ENCODE peak calls at places on chromosomes 11 and 22, in seven cellular contexts. One of them, this sample, is unnamed.

GRCh38 chr11:61553373-61554171 is 27.3 kb downstream of the SYT7 start:
- DNase-seq in ovary: no peak
- DNase-seq in fibroblast of pulmonary artery: no peak
- DNase-seq in uterus: no peak
- DNase-seq in brain microvascular endothelial cell: no peak
- DNase-seq in skeletal muscle cell: no peak
- DNase-seq in fibroblast of lung: no peak
- DNase-seq in this sample: no peak

GRCh38 chr22:36160499-36160942 is at the start of gene APOL3:
- DNase-seq in uterus: peak; percentile 71
- DNase-seq in fibroblast of pulmonary artery: peak; percentile 73
- DNase-seq in skeletal muscle cell: no peak
- DNase-seq in ovary: peak; percentile 67
- DNase-seq in brain microvascular endothelial cell: peak; percentile 45
- DNase-seq in fibroblast of lung: peak; percentile 34
- DNase-seq in this sample: no peak

GRCh38 chr11:70477607-70478006 is 79.3 kb downstream of the CTTN start:
- DNase-seq in uterus: no peak
- DNase-seq in ovary: no peak
- DNase-seq in fibroblast of pulmonary artery: no peak
- DNase-seq in fibroblast of lung: peak; percentile 16
- DNase-seq in skeletal muscle cell: no peak
- DNase-seq in brain microvascular endothelial cell: no peak
- DNase-seq in this sample: no peak

GRCh38 chr22:43830931-43831560 is 18.9 kb upstream of the EFCAB6 start:
- DNase-seq in ovary: no peak
- DNase-seq in uterus: no peak
- DNase-seq in fibroblast of pulmonary artery: no peak
- DNase-seq in fibroblast of lung: no peak
- DNase-seq in brain microvascular endothelial cell: no peak
- DNase-seq in skeletal muscle cell: no peak
- DNase-seq in this sample: no peak

GRCh38 chr11:18748766-18749375 is 22.9 kb upstream of the IGSF22 start:
- DNase-seq in uterus: no peak
- DNase-seq in brain microvascular endothelial cell: no peak
- DNase-seq in fibroblast of pulmonary artery: peak; percentile 42
- DNase-seq in ovary: no peak
- DNase-seq in skeletal muscle cell: no peak
- DNase-seq in fibroblast of lung: peak; percentile 65
- DNase-seq in this sample: no peak

GRCh38 chr22:37561209-37562048 is 1.1 kb downstream of the CDC42EP1 start:
- DNase-seq in ovary: peak; percentile 98
- DNase-seq in fibroblast of pulmonary artery: peak; percentile 91
- DNase-seq in skeletal muscle cell: peak; percentile 48
- DNase-seq in fibroblast of lung: peak; percentile 84
- DNase-seq in brain microvascular endothelial cell: peak; percentile 87
- DNase-seq in uterus: peak; percentile 97
- DNase-seq in this sample: peak; percentile 83

GRCh38 chr11:115415939-115416338 is 88.3 kb downstream of the CADM1 start:
- DNase-seq in fibroblast of lung: no peak
- DNase-seq in ovary: no peak
- DNase-seq in uterus: no peak
- DNase-seq in brain microvascular endothelial cell: no peak
- DNase-seq in fibroblast of pulmonary artery: no peak
- DNase-seq in skeletal muscle cell: no peak
- DNase-seq in this sample: no peak

GRCh38 chr11:1864216-1864615 is 11.3 kb downstream of the LSP1 start:
- DNase-seq in uterus: no peak
- DNase-seq in fibroblast of lung: peak; percentile 15
- DNase-seq in skeletal muscle cell: no peak
- DNase-seq in fibroblast of pulmonary artery: peak; percentile 9
- DNase-seq in ovary: peak; percentile 53
- DNase-seq in brain microvascular endothelial cell: no peak
- DNase-seq in this sample: no peak

GRCh38 chr11:119148855-119149370 is at the start of gene ABCG4:
- DNase-seq in brain microvascular endothelial cell: no peak
- DNase-seq in ovary: no peak
- DNase-seq in uterus: no peak
- DNase-seq in skeletal muscle cell: no peak
- DNase-seq in fibroblast of lung: no peak
- DNase-seq in fibroblast of pulmonary artery: no peak
- DNase-seq in this sample: peak; percentile 6

GRCh38 chr11:121416909-121417567 is 35.1 kb upstream of the SORL1 start:
- DNase-seq in ovary: peak; percentile 77
- DNase-seq in brain microvascular endothelial cell: peak; percentile 22
- DNase-seq in fibroblast of pulmonary artery: peak; percentile 94
- DNase-seq in uterus: peak; percentile 68
- DNase-seq in skeletal muscle cell: peak; percentile 90
- DNase-seq in fibroblast of lung: peak; percentile 96
- DNase-seq in this sample: no peak

GRCh38 chr11:88414385-88414861 is 76.9 kb upstream of the CTSC start:
- DNase-seq in fibroblast of lung: peak; percentile 81
- DNase-seq in uterus: no peak
- DNase-seq in ovary: no peak
- DNase-seq in skeletal muscle cell: peak; percentile 71
- DNase-seq in fibroblast of pulmonary artery: peak; percentile 94
- DNase-seq in brain microvascular endothelial cell: peak; percentile 83
- DNase-seq in this sample: no peak

GRCh38 chr11:107924306-107924705 is 3.9 kb upstream of the RAB39A start:
- DNase-seq in fibroblast of pulmonary artery: no peak
- DNase-seq in skeletal muscle cell: no peak
- DNase-seq in brain microvascular endothelial cell: no peak
- DNase-seq in ovary: no peak
- DNase-seq in fibroblast of lung: no peak
- DNase-seq in uterus: no peak
- DNase-seq in this sample: no peak

GRCh38 chr11:574632-575323 is 1.5 kb upstream of the PHRF1 start:
- DNase-seq in ovary: no peak
- DNase-seq in fibroblast of pulmonary artery: no peak
- DNase-seq in fibroblast of lung: no peak
- DNase-seq in brain microvascular endothelial cell: no peak
- DNase-seq in skeletal muscle cell: no peak
- DNase-seq in uterus: no peak
- DNase-seq in this sample: no peak

DNA sequence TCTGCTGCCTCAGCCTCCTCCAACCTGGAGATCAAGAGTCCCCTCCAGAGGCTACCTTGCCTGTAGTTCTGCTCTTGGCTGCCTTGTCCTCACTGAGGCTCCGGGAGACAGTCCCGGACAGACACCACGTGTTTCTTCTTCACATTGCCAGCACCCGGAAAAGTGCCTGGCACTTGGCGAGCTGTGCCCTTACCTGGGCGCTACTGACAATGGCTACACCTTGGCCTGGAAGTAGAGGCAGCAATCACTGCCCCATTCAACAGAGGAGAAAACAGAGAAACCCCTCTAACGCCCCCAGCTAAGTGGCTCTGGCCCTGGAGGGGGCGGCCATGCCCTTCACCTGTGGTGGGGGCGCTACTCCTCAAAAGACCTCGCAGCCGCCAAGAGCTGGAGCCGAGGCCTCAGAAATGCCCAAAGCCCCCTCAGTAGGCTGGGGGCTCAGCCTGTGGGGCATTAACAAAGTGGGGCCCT is 3.0 kb upstream of the NAP1L4 start:
- DNase-seq in fibroblast of pulmonary artery: no peak
- DNase-seq in fibroblast of lung: no peak
- DNase-seq in skeletal muscle cell: no peak
- DNase-seq in uterus: no peak
- DNase-seq in ovary: no peak
- DNase-seq in brain microvascular endothelial cell: no peak
- DNase-seq in this sample: no peak
- H3K4me3 ChIP-seq in fibroblast of pulmonary artery: no peak overlapping the region
- H3K4me3 ChIP-seq in fibroblast of lung: no peak overlapping the region
- H3K4me3 ChIP-seq in skeletal muscle cell: no peak overlapping the region
- H3K4me3 ChIP-seq in uterus: no peak overlapping the region
- H3K4me3 ChIP-seq in ovary: no peak overlapping the region
- H3K4me3 ChIP-seq in brain microvascular endothelial cell: no peak overlapping the region
- H3K4me3 ChIP-seq in this sample: no peak overlapping the region

GRCh38 chr11:126318642-126319373 is 14.9 kb downstream of the DCPS start:
- DNase-seq in uterus: peak; percentile 62
- DNase-seq in brain microvascular endothelial cell: peak; percentile 85
- DNase-seq in skeletal muscle cell: peak; percentile 91
- DNase-seq in ovary: peak; percentile 52
- DNase-seq in fibroblast of pulmonary artery: peak; percentile 71
- DNase-seq in fibroblast of lung: peak; percentile 97
- DNase-seq in this sample: peak; percentile 52
- H3K4me3 ChIP-seq in uterus: no peak overlapping the region
- H3K4me3 ChIP-seq in brain microvascular endothelial cell: no peak overlapping the region
- H3K4me3 ChIP-seq in skeletal muscle cell: peak overlapping the region; percentile 24
- H3K4me3 ChIP-seq in ovary: no peak overlapping the region
- H3K4me3 ChIP-seq in fibroblast of pulmonary artery: no peak overlapping the region
- H3K4me3 ChIP-seq in fibroblast of lung: peak overlapping the region; percentile 34
- H3K4me3 ChIP-seq in this sample: no peak overlapping the region

GRCh38 chr11:63868399-63869064 is 29.6 kb downstream of the MARK2 start:
- DNase-seq in uterus: no peak
- DNase-seq in skeletal muscle cell: no peak
- DNase-seq in fibroblast of pulmonary artery: no peak
- DNase-seq in brain microvascular endothelial cell: no peak
- DNase-seq in ovary: no peak
- DNase-seq in fibroblast of lung: no peak
- DNase-seq in this sample: no peak

GRCh38 chr11:63869686-63870085 is 30.8 kb downstream of the MARK2 start:
- DNase-seq in skeletal muscle cell: no peak
- DNase-seq in ovary: no peak
- DNase-seq in fibroblast of lung: no peak
- DNase-seq in uterus: no peak
- DNase-seq in brain microvascular endothelial cell: no peak
- DNase-seq in fibroblast of pulmonary artery: no peak
- DNase-seq in this sample: no peak

GRCh38 chr11:63870351-63871197 is 31.7 kb downstream of the MARK2 start:
- DNase-seq in skeletal muscle cell: no peak
- DNase-seq in ovary: no peak
- DNase-seq in fibroblast of lung: no peak
- DNase-seq in brain microvascular endothelial cell: no peak
- DNase-seq in uterus: no peak
- DNase-seq in fibroblast of pulmonary artery: no peak
- DNase-seq in this sample: no peak

GRCh38 chr11:63867511-63867910 is 28.6 kb downstream of the MARK2 start:
- DNase-seq in brain microvascular endothelial cell: no peak
- DNase-seq in fibroblast of lung: no peak
- DNase-seq in fibroblast of pulmonary artery: no peak
- DNase-seq in ovary: no peak
- DNase-seq in uterus: no peak
- DNase-seq in skeletal muscle cell: no peak
- DNase-seq in this sample: no peak

DNA sequence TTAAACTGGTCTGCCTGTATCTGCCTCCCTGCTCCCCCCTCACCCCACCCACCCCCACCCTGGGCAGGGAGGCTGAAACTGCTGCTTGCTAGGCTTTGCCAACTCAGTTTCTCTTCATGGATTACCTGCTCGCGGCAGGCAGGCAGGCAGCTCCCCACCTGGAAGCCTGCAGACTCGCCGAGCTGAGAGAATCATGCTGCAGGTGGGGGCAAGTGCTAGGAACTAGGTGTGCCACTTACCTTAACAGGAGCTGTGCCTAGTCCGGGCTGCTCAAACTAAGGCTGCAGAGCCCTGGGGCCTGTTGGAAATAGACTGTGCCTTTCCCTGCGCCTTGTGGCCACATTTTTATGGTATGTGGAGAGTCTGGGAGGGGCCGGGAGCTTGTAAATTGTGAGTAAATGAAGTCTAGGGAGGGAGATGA is 30.3 kb downstream of the MARK2 start:
- DNase-seq in skeletal muscle cell: no peak
- DNase-seq in fibroblast of lung: no peak
- DNase-seq in uterus: no peak
- DNase-seq in brain microvascular endothelial cell: no peak
- DNase-seq in fibroblast of pulmonary artery: no peak
- DNase-seq in ovary: no peak
- DNase-seq in this sample: no peak
- H3K4me3 ChIP-seq in skeletal muscle cell: no peak overlapping the region
- H3K4me3 ChIP-seq in fibroblast of lung: no peak overlapping the region
- H3K4me3 ChIP-seq in uterus: no peak overlapping the region
- H3K4me3 ChIP-seq in brain microvascular endothelial cell: no peak overlapping the region
- H3K4me3 ChIP-seq in fibroblast of pulmonary artery: no peak overlapping the region
- H3K4me3 ChIP-seq in ovary: no peak overlapping the region
- H3K4me3 ChIP-seq in this sample: no peak overlapping the region

DNA sequence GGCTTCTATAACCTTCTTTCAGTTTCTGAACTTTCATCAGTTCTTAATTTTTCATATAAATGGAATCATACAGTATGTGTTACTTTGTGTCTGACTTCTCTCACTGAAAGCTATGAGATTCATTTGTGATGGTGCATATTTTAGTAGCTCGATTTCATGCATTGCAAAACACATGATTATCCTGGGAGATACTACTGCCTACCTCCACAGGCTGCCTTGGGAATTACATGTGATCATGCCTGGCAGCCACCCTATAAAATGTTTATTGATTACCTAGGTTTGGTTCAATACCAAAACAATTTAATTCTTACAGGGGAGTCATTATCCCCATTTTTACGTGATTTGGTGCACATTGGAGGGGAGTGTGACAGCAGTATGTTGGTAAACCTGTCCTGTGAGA is 34.1 kb upstream of the PAK1 start:
- DNase-seq in fibroblast of pulmonary artery: no peak
- DNase-seq in skeletal muscle cell: no peak
- DNase-seq in fibroblast of lung: no peak
- DNase-seq in ovary: no peak
- DNase-seq in brain microvascular endothelial cell: no peak
- DNase-seq in uterus: no peak
- DNase-seq in this sample: no peak
- H3K4me3 ChIP-seq in fibroblast of pulmonary artery: no peak overlapping the region
- H3K4me3 ChIP-seq in skeletal muscle cell: no peak overlapping the region
- H3K4me3 ChIP-seq in fibroblast of lung: no peak overlapping the region
- H3K4me3 ChIP-seq in ovary: no peak overlapping the region
- H3K4me3 ChIP-seq in brain microvascular endothelial cell: no peak overlapping the region
- H3K4me3 ChIP-seq in uterus: no peak overlapping the region
- H3K4me3 ChIP-seq in this sample: no peak overlapping the region

GRCh38 chr11:123231263-123231662 is 36.2 kb upstream of the CLMP start:
- DNase-seq in uterus: no peak
- DNase-seq in fibroblast of lung: peak; percentile 35
- DNase-seq in ovary: no peak
- DNase-seq in brain microvascular endothelial cell: peak; percentile 18
- DNase-seq in fibroblast of pulmonary artery: peak; percentile 35
- DNase-seq in skeletal muscle cell: peak; percentile 80
- DNase-seq in this sample: no peak

GRCh38 chr11:123233978-123234340 is 38.9 kb upstream of the CLMP start:
- DNase-seq in ovary: no peak
- DNase-seq in fibroblast of lung: no peak
- DNase-seq in skeletal muscle cell: no peak
- DNase-seq in uterus: no peak
- DNase-seq in fibroblast of pulmonary artery: no peak
- DNase-seq in brain microvascular endothelial cell: no peak
- DNase-seq in this sample: no peak

GRCh38 chr11:123228489-123229163 is 33.6 kb upstream of the CLMP start:
- DNase-seq in fibroblast of lung: no peak
- DNase-seq in fibroblast of pulmonary artery: no peak
- DNase-seq in uterus: no peak
- DNase-seq in ovary: no peak
- DNase-seq in brain microvascular endothelial cell: no peak
- DNase-seq in skeletal muscle cell: no peak
- DNase-seq in this sample: no peak

GRCh38 chr11:123233280-123233977 is 38.4 kb upstream of the CLMP start:
- DNase-seq in fibroblast of pulmonary artery: no peak
- DNase-seq in skeletal muscle cell: no peak
- DNase-seq in ovary: no peak
- DNase-seq in uterus: no peak
- DNase-seq in fibroblast of lung: no peak
- DNase-seq in brain microvascular endothelial cell: no peak
- DNase-seq in this sample: no peak

DNA sequence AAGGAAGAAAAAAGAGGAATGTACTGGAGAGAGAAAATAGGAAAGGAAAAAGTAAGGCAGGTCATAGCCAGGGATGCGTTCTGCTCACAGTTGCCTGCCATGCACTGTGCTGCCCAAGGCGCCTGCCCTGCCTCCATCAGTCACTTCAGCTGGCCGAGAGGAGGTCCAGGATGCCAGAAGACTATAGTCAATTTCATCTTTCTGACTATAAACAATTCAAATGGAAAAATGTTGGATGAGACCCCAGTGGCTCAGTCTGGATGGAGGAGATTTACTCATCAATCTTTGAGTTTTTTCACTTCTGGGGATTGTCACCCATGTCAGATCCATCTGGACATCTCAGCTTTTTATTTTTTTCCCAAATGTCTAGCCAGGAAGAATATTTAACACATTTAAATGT is 36.7 kb upstream of the CLMP start:
- DNase-seq in ovary: no peak
- DNase-seq in fibroblast of pulmonary artery: no peak
- DNase-seq in skeletal muscle cell: no peak
- DNase-seq in brain microvascular endothelial cell: no peak
- DNase-seq in fibroblast of lung: no peak
- DNase-seq in uterus: no peak
- DNase-seq in this sample: no peak
- H3K4me3 ChIP-seq in ovary: no peak overlapping the region
- H3K4me3 ChIP-seq in fibroblast of pulmonary artery: no peak overlapping the region
- H3K4me3 ChIP-seq in skeletal muscle cell: no peak overlapping the region
- H3K4me3 ChIP-seq in brain microvascular endothelial cell: no peak overlapping the region
- H3K4me3 ChIP-seq in fibroblast of lung: no peak overlapping the region
- H3K4me3 ChIP-seq in uterus: no peak overlapping the region
- H3K4me3 ChIP-seq in this sample: no peak overlapping the region

This sample was measured in SJSA1.